ENCODE peak calls at places on chromosomes 2 and 18, in six cellular contexts. B is iris pigment epithelial cell; G is fibroblast of the aortic adventitia; P is COR-L47; Y is activated naive CD4-positive, alpha-beta T cell; R is fibroblast of lung. L is an unnamed sample.

GRCh38 chr2:175468699-175469098 is 287.2 kb upstream of the ATP5MC3 start:
- DNase-seq in B (no peak), G (no peak), P (no peak), Y (no peak), R (no peak), L (no peak)

GRCh38 chr2:189442468-189442867 is 1.2 kb downstream of the WDR75 start:
- DNase-seq in B (no peak), G (no peak), P (no peak), Y (no peak), R (no peak), L (no peak)

GRCh38 chr2:84925336-84925723 is 19.9 kb downstream of the TMSB10 start:
- DNase-seq in B (no peak), G (no peak), P (no peak), Y (no peak), R (no peak), L (no peak)

GRCh38 chr2:172011814-172012580 is 12.2 kb downstream of the METAP1D start:
- DNase-seq in B (no peak), G (no peak), P (no peak), Y (no peak), R (no peak), L (no peak)

GRCh38 chr2:98559581-98559980 is 48.7 kb downstream of the COA5 start:
- DNase-seq in B (peak), G (no peak), P (no peak), Y (no peak), R (no peak), L (no peak)

GRCh38 chr2:238895901-238896600 is 48.2 kb downstream of the TWIST2 start:
- DNase-seq in B (peak), G (peak), P (no peak), Y (no peak), R (peak), L (no peak)

GRCh38 chr2:159946326-159946992 is 116.0 kb downstream of the PLA2R1 start:
- DNase-seq in B (peak), G (peak), P (peak), Y (no peak), R (peak), L (peak)

GRCh38 chr2:45992021-45992745 is 305.0 kb upstream of the EPAS1 start:
- DNase-seq in B (peak), G (peak), P (peak), Y (no peak), R (peak), L (peak)

GRCh38 chr2:236970656-236971010 is 115.1 kb upstream of the COPS8 start:
- DNase-seq in B (no peak), G (peak), P (no peak), Y (no peak), R (peak), L (no peak)

GRCh38 chr2:3643371-3644245 is 14.4 kb upstream of the ALLC start:
- DNase-seq in B (no peak), G (no peak), P (no peak), Y (no peak), R (no peak), L (no peak)

GRCh38 chr2:32932825-32933755 is 13.7 kb upstream of the LTBP1 start:
- DNase-seq in B (no peak), G (no peak), P (no peak), Y (no peak), R (no peak), L (no peak)

GRCh38 chr2:217797661-217798069 is 205.1 kb downstream of the TNS1 start:
- DNase-seq in B (no peak), G (no peak), P (peak), Y (no peak), R (no peak), L (peak)

GRCh38 chr2:207491954-207492353 is 37.8 kb upstream of the CREB1 start:
- DNase-seq in B (no peak), G (no peak), P (no peak), Y (no peak), R (no peak), L (no peak)

GRCh38 chr18:5145168-5145857 is 51.7 kb downstream of the AKAIN1 start:
- DNase-seq in B (no peak), G (no peak), P (no peak), Y (no peak), R (no peak), L (no peak)

GRCh38 chr18:13223341-13224148 is 5.0 kb downstream of the LDLRAD4 start:
- DNase-seq in B (no peak), G (no peak), P (no peak), Y (no peak), R (no peak), L (peak)

GRCh38 chr2:67137699-67138098 is 259.4 kb upstream of the ETAA1 start:
- DNase-seq in B (no peak), G (no peak), P (peak), Y (no peak), R (no peak), L (peak)

GRCh38 chr2:167550448-167550847 is 662.2 kb downstream of the XIRP2 start:
- DNase-seq in B (peak), G (no peak), P (peak), Y (no peak), R (peak), L (peak)

GRCh38 chr18:56684277-56684676 is 33.1 kb downstream of the WDR7 start:
- DNase-seq in B (no peak), G (no peak), P (no peak), Y (no peak), R (no peak), L (no peak)

GRCh38 chr2:40814621-40815020 is 362.7 kb upstream of the SLC8A1 start:
- DNase-seq in B (no peak), G (no peak), P (no peak), Y (no peak), R (no peak), L (no peak)

GRCh38 chr18:25650201-25650941 is 298.4 kb upstream of the ZNF521 start:
- DNase-seq in B (peak), G (peak), P (no peak), Y (no peak), R (peak), L (no peak)

GRCh38 chr2:118121986-118122767 is 33.9 kb downstream of the INSIG2 start:
- DNase-seq in B (no peak), G (no peak), P (no peak), Y (no peak), R (no peak), L (no peak)

GRCh38 chr2:74499269-74499939 is at the start of gene LBX2:
- DNase-seq in B (peak), G (no peak), P (no peak), Y (peak), R (no peak), L (no peak)

GRCh38 chr2:25369439-25369838 is 27.7 kb upstream of the DNMT3A start:
- DNase-seq in B (no peak), G (no peak), P (no peak), Y (no peak), R (no peak), L (no peak)

GRCh38 chr2:206846331-206846730 is 80.9 kb downstream of the FASTKD2 start:
- DNase-seq in B (no peak), G (no peak), P (no peak), Y (no peak), R (no peak), L (no peak)

GRCh38 chr2:176129013-176129796 is at the start of gene HOXD8:
- DNase-seq in B (peak), G (peak), P (peak), Y (no peak), R (peak), L (peak)

GRCh38 chr2:16045653-16046352 is 105.5 kb downstream of the MYCN start:
- DNase-seq in B (no peak), G (no peak), P (no peak), Y (no peak), R (no peak), L (no peak)

GRCh38 chr2:85741811-85742507 is 11.8 kb upstream of the ATOH8 start:
- DNase-seq in B (peak), G (peak), P (peak), Y (no peak), R (peak), L (peak)

GRCh38 chr18:23258566-23259265 is 123.4 kb downstream of the CABLES1 start:
- DNase-seq in B (no peak), G (no peak), P (no peak), Y (no peak), R (no peak), L (no peak)

GRCh38 chr2:96249654-96250053 is 16.1 kb downstream of the TMEM127 start:
- DNase-seq in B (peak), G (peak), P (no peak), Y (no peak), R (peak), L (no peak)

GRCh38 chr2:51350100-51350499 is 318.2 kb upstream of the NRXN1 start:
- DNase-seq in B (peak), G (peak), P (no peak), Y (no peak), R (peak), L (no peak)

GRCh38 chr2:165793779-165794519 is at the start of gene GALNT3:
- DNase-seq in B (no peak), G (no peak), P (peak), Y (peak), R (no peak), L (peak)

GRCh38 chr2:172672999-172673726 is 62.5 kb upstream of the RAPGEF4 start:
- DNase-seq in B (peak), G (no peak), P (peak), Y (no peak), R (peak), L (no peak)

GRCh38 chr2:47177042-47177565 is 22.0 kb upstream of the STPG4 start:
- DNase-seq in B (no peak), G (no peak), P (no peak), Y (no peak), R (no peak), L (no peak)

GRCh38 chr2:26946841-26947784 is 23.3 kb upstream of the MAPRE3 start:
- DNase-seq in B (peak), G (peak), P (no peak), Y (no peak), R (peak), L (peak)